ENCODE peak calls at places on chromosomes 7 and 10, in six cellular contexts. X, P, I, O, S and C are unnamed samples.
A peak's percentile ranks its signal among the peaks of the same experiment; 100 is the strongest.

GRCh38 chr7:73555411-73555982 is 2.0 kb downstream of the BCL7B start:
- DNase-seq in P (no peak), O (peak; percentile 76), S (no peak), I (no peak), X (no peak), C (no peak)

GRCh38 chr10:45355494-45355893 is 18.5 kb upstream of the ALOX5 start:
- DNase-seq in O (no peak), I (no peak), P (no peak), X (no peak), S (no peak), C (no peak)

GRCh38 chr7:150849204-150849775 is 3.0 kb upstream of the AOC1 start:
- DNase-seq in I (no peak), P (no peak), O (no peak), S (no peak), X (peak; percentile 7), C (no peak)

GRCh38 chr10:47164126-47164799 is 135.7 kb upstream of the GDF10 start:
- DNase-seq in I (no peak), O (peak; percentile 75), P (no peak), S (no peak), X (no peak), C (peak; percentile 21)

GRCh38 chr7:141045842-141046630 is 27.8 kb upstream of the TMEM178B start:
- DNase-seq in I (no peak), S (no peak), X (no peak), O (peak; percentile 60), P (no peak), C (no peak)

GRCh38 chr7:33500590-33500989 is 371.2 kb downstream of the BBS9 start:
- DNase-seq in P (no peak), S (no peak), O (peak; percentile 48), I (no peak), X (no peak), C (peak; percentile 54)

GRCh38 chr10:84179059-84179710 is 5.6 kb downstream of the GPR15LG start:
- DNase-seq in O (peak; percentile 92), I (no peak), X (no peak), P (no peak), S (no peak), C (peak; percentile 6)

GRCh38 chr7:149598721-149599308 is 101.2 kb upstream of the ZNF746 start:
- DNase-seq in S (no peak), O (peak; percentile 64), I (peak; percentile 36), X (peak; percentile 81), P (no peak), C (peak; percentile 2)

GRCh38 chr7:66630529-66630928 is 1.8 kb downstream of the KCTD7 start:
- DNase-seq in I (no peak), S (no peak), P (no peak), O (peak; percentile 7), X (no peak), C (no peak)

GRCh38 chr7:66629659-66630058 is 978 bp downstream of the KCTD7 start:
- DNase-seq in O (no peak), X (no peak), S (no peak), P (no peak), I (no peak), C (no peak)

GRCh38 chr7:66628361-66629221 is at the start of gene KCTD7:
- DNase-seq in I (peak; percentile 97), X (peak; percentile 99), S (peak; percentile 98), P (peak; percentile 93), O (peak; percentile 100), C (peak; percentile 96)

GRCh38 chr7:66629222-66629658 is 559 bp downstream of the KCTD7 start:
- DNase-seq in O (peak; percentile 40), X (no peak), P (no peak), I (no peak), S (no peak), C (no peak)

GRCh38 chr7:66631471-66631870 is 2.8 kb downstream of the KCTD7 start:
- DNase-seq in P (no peak), O (no peak), S (no peak), I (no peak), X (no peak), C (no peak)
- H3K4me3 ChIP-seq in P (peak overlapping the region; percentile 5), O (no peak overlapping the region), S (no peak overlapping the region), I (no peak overlapping the region), X (no peak overlapping the region), C (no peak overlapping the region)

GRCh38 chr10:97821308-97822038 is 28.2 kb upstream of the GOLGA7B start:
- DNase-seq in P (no peak), O (no peak), X (peak; percentile 79), S (no peak), I (no peak), C (no peak)

GRCh38 chr10:97822261-97822687 is 27.4 kb upstream of the GOLGA7B start:
- DNase-seq in O (no peak), I (no peak), P (no peak), X (no peak), S (no peak), C (no peak)

GRCh38 chr10:97826892-97827291 is 22.8 kb upstream of the GOLGA7B start:
- DNase-seq in I (no peak), O (no peak), S (no peak), X (no peak), P (no peak), C (no peak)

GRCh38 chr10:97825020-97825739 is 24.5 kb upstream of the GOLGA7B start:
- DNase-seq in I (no peak), X (no peak), O (no peak), P (no peak), S (no peak), C (no peak)

DNA sequence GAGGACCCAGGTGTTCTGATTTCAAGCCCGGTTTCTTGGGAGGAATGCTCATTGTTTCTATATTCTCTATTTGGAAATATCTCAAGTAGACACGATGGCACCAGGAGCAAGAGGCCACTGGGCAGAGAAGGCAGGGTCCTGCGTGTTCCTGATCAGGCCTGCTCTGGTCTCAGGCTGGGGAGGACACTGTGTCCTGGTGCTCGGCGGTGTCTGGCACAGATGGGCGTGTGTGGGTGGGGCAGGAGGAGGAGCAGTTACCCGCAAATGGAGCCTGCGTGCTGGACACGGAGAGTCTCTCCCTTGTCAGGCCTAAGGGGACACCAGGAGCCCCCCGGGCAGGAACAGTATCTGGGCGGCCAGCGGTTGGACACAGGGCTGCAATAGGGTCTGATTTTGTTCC is 25.9 kb upstream of the GOLGA7B start:
- DNase-seq in S (no peak), X (no peak), P (no peak), O (no peak), I (no peak), C (no peak)
- H3K4me3 ChIP-seq in S (no peak overlapping the region), X (no peak overlapping the region), P (no peak overlapping the region), O (no peak overlapping the region), I (no peak overlapping the region), C (no peak overlapping the region)

GRCh38 chr7:27243340-27244163 is 950 bp downstream of the EVX1 start:
- DNase-seq in I (no peak), P (no peak), X (peak; percentile 81), O (no peak), S (no peak), C (no peak)

GRCh38 chr7:27244488-27245123 is 2.0 kb downstream of the EVX1 start:
- DNase-seq in P (no peak), S (no peak), X (peak; percentile 76), O (no peak), I (no peak), C (no peak)

GRCh38 chr7:27242046-27242579 is 489 bp upstream of the EVX1 start:
- DNase-seq in I (no peak), O (no peak), X (no peak), S (no peak), P (no peak), C (no peak)

GRCh38 chr7:27241189-27242045 is 1.2 kb upstream of the EVX1 start:
- DNase-seq in X (peak; percentile 73), P (no peak), S (no peak), O (no peak), I (no peak), C (no peak)

DNA sequence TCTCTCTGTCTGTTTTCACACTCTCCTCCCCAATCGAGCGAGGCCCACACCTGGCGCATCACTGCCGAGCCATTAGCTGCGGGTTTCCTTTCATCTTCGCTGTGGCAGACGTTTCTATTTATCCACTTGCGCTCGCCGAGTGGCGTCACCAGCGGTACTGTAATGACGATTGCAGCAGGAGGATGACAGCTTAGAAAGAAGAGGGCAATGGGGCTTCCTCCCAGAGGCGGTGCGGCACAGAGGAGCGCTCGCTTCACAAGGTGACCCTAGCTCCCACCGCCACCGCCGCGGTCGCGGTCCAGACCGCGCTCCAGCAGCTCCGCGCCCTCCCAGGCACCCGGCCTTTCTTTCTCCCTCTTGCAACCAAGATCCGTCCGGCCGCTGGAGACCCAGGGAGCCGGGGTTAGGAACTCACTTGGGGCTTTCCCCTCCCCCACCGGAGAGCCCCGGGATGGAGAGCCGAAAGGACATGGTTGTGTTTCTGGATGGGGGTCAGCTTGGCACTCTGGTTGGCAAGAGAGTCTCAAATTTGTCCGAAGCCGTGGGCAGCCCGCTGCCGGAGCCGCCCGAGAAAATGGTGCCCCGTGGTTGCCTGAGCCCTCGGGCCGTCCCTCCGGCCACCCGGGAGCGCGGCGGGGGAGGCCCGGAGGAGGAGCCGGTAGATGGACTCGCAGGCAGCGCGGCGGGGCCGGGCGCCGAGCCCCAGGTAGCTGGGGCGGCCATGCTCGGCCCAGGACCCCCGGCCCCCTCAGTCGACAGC is at the start of gene EVX1:
- DNase-seq in I (no peak), S (no peak), P (no peak), X (peak; percentile 82), O (peak; percentile 50), C (no peak)
- H3K4me3 ChIP-seq in I (peak within 1 kb of the TSS; percentile 32), S (peak within 1 kb of the TSS; percentile 11), P (no peak within 1 kb of the TSS), X (peak within 1 kb of the TSS; percentile 74), O (peak within 1 kb of the TSS; percentile 46), C (peak within 1 kb of the TSS; percentile 14)

DNA sequence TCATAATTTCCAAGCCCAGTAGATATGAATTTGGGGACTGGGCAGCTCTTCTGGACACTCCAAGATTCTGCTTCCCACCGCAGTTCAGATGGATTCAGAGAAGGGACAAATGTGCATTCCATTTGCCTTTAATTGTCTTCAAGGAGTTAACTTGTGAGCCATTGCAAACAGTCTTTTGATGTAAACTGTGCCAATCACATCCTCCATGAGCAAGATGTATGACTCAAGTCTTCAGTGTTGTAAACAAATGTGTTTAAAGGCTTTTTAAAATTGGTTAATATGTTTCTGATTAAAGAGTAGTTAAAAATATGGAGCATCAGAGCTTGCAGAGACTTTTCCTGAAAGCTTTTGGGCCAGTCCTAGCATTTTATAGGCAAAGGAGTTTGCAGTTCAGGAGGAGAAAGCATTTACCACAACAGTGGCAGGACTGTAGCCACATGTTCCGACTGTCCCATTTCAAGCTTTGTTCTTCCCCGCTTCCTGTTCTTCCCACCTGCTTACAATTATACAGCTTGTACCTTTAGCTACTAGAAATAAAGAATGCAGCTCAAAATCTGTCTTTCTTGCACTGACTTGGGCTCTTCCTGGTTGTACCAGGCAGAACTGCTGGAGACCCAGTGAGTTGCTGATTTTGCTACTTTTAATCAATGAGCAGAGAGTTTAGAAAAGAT is 6.2 kb downstream of the SLC18A2 start:
- DNase-seq in O (peak; percentile 74), I (no peak), P (no peak), S (no peak), X (no peak), C (no peak)
- H3K4me3 ChIP-seq in O (no peak overlapping the region), I (no peak overlapping the region), P (no peak overlapping the region), S (no peak overlapping the region), X (no peak overlapping the region), C (no peak overlapping the region)

DNA sequence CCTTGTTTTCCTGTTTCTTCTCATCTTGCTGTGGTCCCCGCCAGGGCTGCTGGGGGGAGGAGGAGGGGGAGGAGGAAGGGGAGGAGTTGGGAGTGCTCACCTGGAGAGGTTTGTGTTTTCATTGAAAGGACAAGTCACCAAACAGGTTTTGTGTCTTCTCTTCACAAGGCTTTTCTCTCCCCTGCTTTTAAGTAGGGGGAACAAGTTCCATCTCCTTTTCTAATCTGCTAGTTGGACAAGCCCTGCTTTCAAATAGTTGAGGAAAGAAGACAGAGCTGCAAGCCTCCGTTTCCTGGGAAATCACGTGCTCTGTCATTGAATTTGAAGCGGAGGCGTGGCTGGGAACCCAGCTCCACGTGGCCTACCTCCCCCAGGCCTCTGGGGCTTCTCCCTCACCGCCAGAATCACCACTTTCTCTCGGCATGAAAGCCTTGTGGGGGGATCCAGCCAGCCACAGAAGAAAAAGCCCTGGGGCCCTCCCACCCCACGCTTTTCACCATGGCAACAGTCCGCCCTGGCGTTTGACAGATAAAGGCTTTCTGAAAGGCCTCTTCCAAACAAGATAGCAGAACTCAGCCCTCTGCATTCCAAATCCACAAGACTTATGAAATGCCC is 51.5 kb downstream of the PROSER2 start:
- DNase-seq in P (no peak), I (peak; percentile 45), O (no peak), S (peak; percentile 67), X (peak; percentile 90), C (no peak)
- H3K4me3 ChIP-seq in P (no peak overlapping the region), I (no peak overlapping the region), O (no peak overlapping the region), S (no peak overlapping the region), X (peak overlapping the region; percentile 66), C (no peak overlapping the region)